ENCODE peak calls at places on chromosomes 5 and 9, in seven cellular contexts. Z is choroid plexus epithelial cell, F is BJ, E is OCI-LY7, T is Panc1, Y is astrocyte, R is GM12865. B is an unnamed sample.

GRCh38 chr9:107805198-107805597 is 315.6 kb upstream of the KLF4 start:
- DNase-seq in Y (peak), R (no peak), F (no peak), T (no peak), E (no peak), Z (no peak), B (no peak)

GRCh38 chr5:34022131-34022705 is 14.4 kb upstream of the AMACR start:
- DNase-seq in R (peak), Z (peak), F (no peak), Y (peak), E (no peak), T (no peak), B (peak)

GRCh38 chr9:108786756-108787663 is 68.8 kb downstream of the ACTL7B start:
- DNase-seq in R (no peak), E (no peak), F (peak), Z (peak), Y (peak), T (no peak), B (peak)

GRCh38 chr9:105296889-105297288 is 52.4 kb downstream of the SLC44A1 start:
- DNase-seq in T (no peak), E (no peak), F (peak), Y (peak), Z (peak), R (no peak), B (peak)

GRCh38 chr5:65320250-65320649 is 161.5 kb downstream of the ADAMTS6 start:
- DNase-seq in Z (no peak), T (no peak), E (no peak), R (no peak), F (no peak), Y (no peak), B (no peak)

GRCh38 chr5:151174612-151175101 is 17.1 kb upstream of the ANXA6 start:
- DNase-seq in E (no peak), Z (no peak), Y (no peak), R (no peak), F (no peak), T (no peak), B (peak)

GRCh38 chr5:157912621-157913325 is 53.8 kb upstream of the CLINT1 start:
- DNase-seq in F (no peak), E (peak), R (peak), Z (no peak), T (no peak), Y (no peak), B (no peak)

GRCh38 chr5:93995126-93995621 is 253.8 kb upstream of the POU5F2 start:
- DNase-seq in F (peak), R (peak), Z (peak), Y (no peak), E (no peak), T (no peak), B (peak)

GRCh38 chr5:2017540-2018389 is 135.0 kb upstream of the IRX4 start:
- DNase-seq in F (no peak), R (peak), T (peak), Z (peak), Y (no peak), E (peak), B (no peak)

GRCh38 chr5:136424835-136425694 is 59.7 kb upstream of the TRPC7 start:
- DNase-seq in R (peak), Z (peak), E (peak), Y (peak), F (no peak), T (peak), B (peak)

GRCh38 chr5:15203376-15203775 is 296.6 kb upstream of the FBXL7 start:
- DNase-seq in F (peak), R (no peak), E (no peak), Z (peak), T (no peak), Y (no peak), B (peak)

GRCh38 chr9:136553581-136553980 is 7.7 kb upstream of the NOTCH1 start:
- DNase-seq in T (no peak), R (no peak), Y (no peak), E (no peak), F (no peak), Z (no peak), B (no peak)

GRCh38 chr9:133477992-133478850 is 678 bp downstream of the SLC2A6 start:
- DNase-seq in Z (peak), F (no peak), T (no peak), R (peak), E (peak), Y (no peak), B (peak)

GRCh38 chr9:127640908-127641545 is 28.9 kb downstream of the STXBP1 start:
- DNase-seq in Z (no peak), Y (no peak), F (no peak), E (no peak), T (no peak), R (no peak), B (no peak)

DNA sequence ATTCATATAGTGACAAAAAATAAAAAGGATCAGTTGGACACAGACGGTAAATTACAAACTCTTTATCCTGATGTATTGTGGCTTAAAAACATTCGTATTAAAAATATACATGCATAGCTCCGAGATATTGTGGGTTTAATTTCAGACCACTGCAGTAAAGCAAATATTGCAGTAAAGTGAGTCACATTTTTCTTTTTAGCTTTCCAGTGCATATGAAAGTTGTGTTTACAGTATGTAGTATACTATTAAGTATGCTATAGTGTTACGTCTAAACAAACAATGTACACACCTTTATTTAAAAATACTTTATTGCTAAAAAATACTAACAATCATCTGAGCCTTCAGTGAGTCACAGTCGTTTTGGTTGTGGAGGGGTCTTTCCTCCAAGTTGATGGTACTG is 551.8 kb downstream of the CETN3 start:
- DNase-seq in Y (no peak), T (no peak), F (no peak), E (no peak), R (no peak), Z (no peak), B (no peak)
- TF ChIP-seq CTCF in Y (no peak), T (no peak), F (no peak), E (no peak), R (no peak), Z (no peak), B (no peak)

GRCh38 chr9:77667151-77667550 is 19.0 kb upstream of the GNA14 start:
- DNase-seq in F (no peak), Y (no peak), E (no peak), Z (no peak), T (no peak), R (no peak), B (no peak)
- H3K4me3 ChIP-seq in F (no peak), Y (no peak), E (no peak), Z (no peak), T (no peak), R (no peak), B (no peak)

DNA sequence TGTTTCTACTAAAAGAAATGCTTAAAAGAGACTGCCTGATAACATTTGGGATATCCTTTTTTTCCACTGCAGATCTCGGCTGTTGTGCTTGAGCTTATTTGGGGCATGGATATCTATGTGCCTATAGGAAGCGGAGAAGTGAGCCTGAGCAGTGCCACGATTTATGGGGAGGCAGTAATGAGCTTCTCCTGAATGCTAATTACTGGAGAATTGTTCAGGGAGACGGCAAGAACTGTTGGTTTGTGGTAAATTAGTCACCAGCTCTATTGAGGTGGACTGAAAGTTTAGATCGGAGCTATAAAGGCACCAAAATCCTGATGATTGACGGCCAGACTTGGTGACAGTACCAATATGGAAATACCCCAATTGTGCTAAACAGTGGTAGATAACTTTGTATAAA is 186.5 kb downstream of the ARHGEF28 start:
- DNase-seq in F (no peak), T (no peak), E (no peak), Z (no peak), Y (peak), R (no peak), B (no peak)
- TF ChIP-seq CTCF in F (no peak), T (no peak), E (no peak), Z (no peak), Y (no peak), R (no peak), B (no peak)

GRCh38 chr9:85605905-85606304 is 135.8 kb downstream of the AGTPBP1 start:
- DNase-seq in R (no peak), E (no peak), F (no peak), Y (no peak), Z (no peak), T (no peak), B (no peak)

GRCh38 chr9:85615792-85616191 is 126.0 kb downstream of the AGTPBP1 start:
- DNase-seq in F (no peak), Y (no peak), E (no peak), Z (no peak), R (no peak), T (no peak), B (no peak)

DNA sequence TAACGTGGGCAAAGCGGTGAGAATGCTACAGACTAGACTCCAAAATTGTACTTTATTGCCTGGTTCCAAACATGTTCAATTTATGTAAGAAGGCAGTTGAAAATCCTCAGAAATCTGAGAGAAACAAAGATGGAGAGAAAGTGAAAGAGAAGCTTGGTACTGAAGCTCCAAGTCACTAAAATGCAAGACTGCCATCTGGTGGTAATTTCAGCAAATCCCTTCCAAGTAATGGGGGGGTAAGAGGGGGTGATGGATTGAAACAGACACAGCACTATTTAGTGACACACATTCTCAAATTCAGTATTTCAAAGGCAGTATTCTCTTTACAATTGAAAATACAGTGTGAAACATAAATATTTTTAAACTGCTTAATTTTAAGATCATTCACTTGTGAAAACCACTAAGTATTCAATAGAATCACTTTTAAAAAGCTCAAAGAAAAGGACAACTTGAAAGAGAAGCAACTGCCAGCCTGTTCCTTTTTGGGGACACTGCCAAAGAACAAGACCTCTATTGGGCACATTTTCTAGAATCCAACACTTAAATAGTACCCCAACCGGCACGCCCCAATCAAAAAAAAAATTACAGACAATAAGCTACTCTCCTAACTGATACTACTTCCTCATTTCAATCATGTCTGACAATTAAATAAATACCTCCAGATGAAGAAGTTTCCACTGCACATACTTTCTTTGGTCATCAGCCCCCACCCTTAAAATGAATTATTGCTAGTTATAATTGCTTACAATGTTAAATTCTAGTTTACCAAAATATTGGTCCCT is 131.5 kb downstream of the AGTPBP1 start:
- DNase-seq in T (peak), Y (peak), Z (peak), R (peak), F (peak), E (peak), B (peak)
- H3K4me3 ChIP-seq in T (no peak), Y (peak), Z (peak), R (peak), F (peak), E (no peak), B (peak)

GRCh38 chr5:133247881-133248642 is 196.2 kb downstream of the HSPA4 start:
- DNase-seq in Y (no peak), T (no peak), F (no peak), R (peak), Z (peak), E (no peak), B (peak)
- TF ChIP-seq CTCF in Y (peak), T (peak), F (peak), R (peak), Z (peak), E (no peak), B (peak)

GRCh38 chr5:88172847-88173758 is 95.5 kb downstream of the TMEM161B start:
- DNase-seq in Z (peak), F (no peak), Y (no peak), E (peak), R (peak), T (no peak), B (no peak)
- H3K4me3 ChIP-seq in Z (no peak), F (no peak), Y (no peak), E (no peak), R (no peak), T (peak), B (no peak)

GRCh38 chr9:98706651-98707103 is 2.1 kb downstream of the GABBR2 start:
- DNase-seq in F (no peak), T (no peak), R (no peak), E (no peak), Z (peak), Y (peak), B (peak)

GRCh38 chr9:98708933-98709911 is at the start of gene GABBR2:
- DNase-seq in E (no peak), Z (no peak), T (no peak), F (no peak), Y (no peak), R (no peak), B (peak)

GRCh38 chr9:98709968-98710965 is 1.5 kb upstream of the GABBR2 start:
- DNase-seq in E (no peak), Z (peak), F (no peak), T (no peak), Y (peak), R (no peak), B (peak)

GRCh38 chr9:98708103-98708932 is 417 bp downstream of the GABBR2 start:
- DNase-seq in Y (no peak), E (no peak), R (no peak), F (no peak), Z (no peak), T (no peak), B (no peak)

DNA sequence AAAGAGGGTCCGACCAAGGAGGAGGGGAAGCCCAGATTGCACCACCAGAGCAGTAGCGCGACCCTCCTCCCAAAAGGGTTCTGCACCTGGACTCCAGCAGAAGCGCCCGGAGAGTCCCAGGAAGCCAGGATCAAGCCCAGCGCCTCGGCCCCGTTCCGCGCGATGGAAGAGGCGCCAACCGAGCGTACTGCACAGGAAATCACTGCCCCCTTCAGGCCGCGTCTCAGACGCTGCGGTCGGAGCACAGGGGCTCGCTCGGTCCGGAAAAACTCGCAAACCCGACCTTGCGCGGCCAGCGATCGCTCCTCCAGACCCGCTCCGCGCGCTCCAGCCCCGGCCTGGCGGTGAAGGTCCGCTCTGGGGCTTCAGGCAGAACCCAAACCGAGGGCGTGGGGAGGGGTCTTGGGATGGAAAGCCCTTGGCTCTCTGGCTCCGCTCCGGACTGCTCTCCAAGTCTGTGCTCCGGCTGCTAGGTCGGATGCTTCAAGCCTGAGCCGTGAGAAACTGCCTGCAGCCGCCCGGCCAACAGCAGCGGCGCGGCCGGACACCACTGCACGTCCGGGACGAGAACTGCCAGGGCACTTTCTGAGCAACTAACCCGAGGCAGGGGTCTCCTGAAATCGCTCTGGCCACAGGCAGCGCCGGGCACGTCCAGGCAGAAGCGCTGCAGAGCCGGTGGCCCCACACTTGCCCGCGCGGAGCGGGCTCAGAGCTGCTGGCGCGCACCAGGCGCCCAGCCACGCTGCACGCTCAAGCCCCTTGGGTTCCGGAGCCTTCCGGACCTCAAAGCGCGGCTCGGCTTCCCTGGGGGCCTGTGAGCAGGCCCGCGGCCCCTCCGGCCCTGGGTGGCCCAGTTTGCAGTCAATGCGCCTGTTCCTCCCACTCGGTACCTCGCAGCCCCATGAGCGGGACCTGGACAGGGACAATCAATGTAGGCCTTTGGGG is 1.3 kb downstream of the GABBR2 start:
- DNase-seq in Z (peak), E (no peak), T (no peak), R (peak), F (no peak), Y (peak), B (peak)
- TF ChIP-seq CTCF in Z (peak), E (peak), T (peak), R (peak), F (peak), Y (peak), B (peak)

GRCh38 chr5:17316973-17317459 is 99.6 kb downstream of the BASP1 start:
- DNase-seq in Y (peak), E (peak), Z (peak), R (peak), T (no peak), F (no peak), B (peak)
- H3K4me3 ChIP-seq in Y (no peak), E (peak), Z (no peak), R (no peak), T (no peak), F (no peak), B (no peak)

B was measured in AG10803.